ENCODE peak calls at places on chromosomes 5 and 9, in nine cellular contexts. One of them, this sample, is unnamed.

GRCh38 chr9:124020520-124021384 is 9.2 kb downstream of the LHX2 start:
- DNase-seq in AG09309: no peak
- DNase-seq in SIG-M5: no peak
- DNase-seq in fibroblast of the aortic adventitia: no peak
- DNase-seq in NB4: no peak
- DNase-seq in HL-60: no peak
- DNase-seq in gastrocnemius medialis: no peak
- DNase-seq in NCI-H774: no peak
- DNase-seq in NCI-H2029: no peak
- DNase-seq in this sample: no peak

GRCh38 chr5:138330813-138331448 is 673 bp downstream of the CDC25C start:
- DNase-seq in NB4: peak; percentile 14
- DNase-seq in AG09309: no peak
- DNase-seq in NCI-H774: no peak
- DNase-seq in HL-60: no peak
- DNase-seq in gastrocnemius medialis: no peak
- DNase-seq in NCI-H2029: no peak
- DNase-seq in SIG-M5: no peak
- DNase-seq in fibroblast of the aortic adventitia: no peak
- DNase-seq in this sample: no peak

GRCh38 chr5:103119067-103119764 is 722 bp downstream of the GIN1 start:
- DNase-seq in HL-60: no peak
- DNase-seq in SIG-M5: no peak
- DNase-seq in fibroblast of the aortic adventitia: no peak
- DNase-seq in NB4: no peak
- DNase-seq in NCI-H2029: no peak
- DNase-seq in AG09309: no peak
- DNase-seq in NCI-H774: no peak
- DNase-seq in gastrocnemius medialis: no peak
- DNase-seq in this sample: no peak

GRCh38 chr5:101977729-101978345 is 318.2 kb downstream of the SLCO4C1 start:
- DNase-seq in AG09309: no peak
- DNase-seq in NCI-H2029: peak; percentile 79
- DNase-seq in gastrocnemius medialis: no peak
- DNase-seq in SIG-M5: no peak
- DNase-seq in fibroblast of the aortic adventitia: peak; percentile 52
- DNase-seq in HL-60: peak; percentile 1
- DNase-seq in NB4: peak; percentile 51
- DNase-seq in NCI-H774: peak; percentile 72
- DNase-seq in this sample: peak; percentile 19

GRCh38 chr9:34443976-34444375 is 14.4 kb downstream of the FAM219A start:
- DNase-seq in HL-60: no peak
- DNase-seq in NCI-H774: no peak
- DNase-seq in NCI-H2029: no peak
- DNase-seq in AG09309: no peak
- DNase-seq in SIG-M5: no peak
- DNase-seq in gastrocnemius medialis: no peak
- DNase-seq in NB4: peak; percentile 31
- DNase-seq in fibroblast of the aortic adventitia: no peak
- DNase-seq in this sample: no peak

GRCh38 chr5:32531885-32532520 is 53.4 kb upstream of the SUB1 start:
- DNase-seq in HL-60: peak; percentile 9
- DNase-seq in fibroblast of the aortic adventitia: peak; percentile 45
- DNase-seq in gastrocnemius medialis: no peak
- DNase-seq in SIG-M5: no peak
- DNase-seq in NB4: no peak
- DNase-seq in AG09309: no peak
- DNase-seq in NCI-H774: peak; percentile 32
- DNase-seq in NCI-H2029: no peak
- DNase-seq in this sample: no peak

GRCh38 chr9:14068690-14069089 is 245.3 kb downstream of the NFIB start:
- DNase-seq in NB4: no peak
- DNase-seq in HL-60: no peak
- DNase-seq in fibroblast of the aortic adventitia: no peak
- DNase-seq in SIG-M5: no peak
- DNase-seq in NCI-H774: no peak
- DNase-seq in AG09309: no peak
- DNase-seq in gastrocnemius medialis: no peak
- DNase-seq in NCI-H2029: no peak
- DNase-seq in this sample: no peak

GRCh38 chr5:82847564-82847963 is 229.6 kb downstream of the TMEM167A start:
- DNase-seq in SIG-M5: no peak
- DNase-seq in NB4: no peak
- DNase-seq in AG09309: no peak
- DNase-seq in fibroblast of the aortic adventitia: no peak
- DNase-seq in gastrocnemius medialis: no peak
- DNase-seq in NCI-H2029: no peak
- DNase-seq in NCI-H774: no peak
- DNase-seq in HL-60: no peak
- DNase-seq in this sample: no peak

GRCh38 chr5:173451031-173451430 is 122.8 kb upstream of the STC2 start:
- DNase-seq in AG09309: no peak
- DNase-seq in SIG-M5: no peak
- DNase-seq in NB4: peak; percentile 57
- DNase-seq in HL-60: peak; percentile 14
- DNase-seq in gastrocnemius medialis: no peak
- DNase-seq in NCI-H2029: no peak
- DNase-seq in NCI-H774: no peak
- DNase-seq in fibroblast of the aortic adventitia: no peak
- DNase-seq in this sample: no peak

GRCh38 chr5:174355208-174355612 is 309.7 kb downstream of the NSG2 start:
- DNase-seq in HL-60: peak; percentile 16
- DNase-seq in gastrocnemius medialis: no peak
- DNase-seq in NB4: peak; percentile 82
- DNase-seq in NCI-H2029: no peak
- DNase-seq in SIG-M5: peak; percentile 29
- DNase-seq in NCI-H774: no peak
- DNase-seq in fibroblast of the aortic adventitia: peak; percentile 96
- DNase-seq in AG09309: peak; percentile 87
- DNase-seq in this sample: peak; percentile 55

This sample was measured in non-pigmented ciliary epithelial cell.